ENCODE peak calls at places on chromosomes 3 and 15, in seven cellular contexts. One of them, this sample, is unnamed.
A peak's percentile ranks its signal among the peaks of the same experiment; 100 is the strongest.

GRCh38 chr15:68209735-68210408 is 4.7 kb upstream of the CALML4 start:
- DNase-seq in neuronal stem cell: no peak
- DNase-seq in psoas muscle: no peak
- DNase-seq in trophoblast cell: no peak
- DNase-seq in sigmoid colon: peak; percentile 62
- DNase-seq in neural progenitor cell: no peak
- DNase-seq in foreskin keratinocyte: peak; percentile 47
- DNase-seq in this sample: peak; percentile 65

GRCh38 chr15:24971772-24972171 is 17.0 kb downstream of the SNRPN start:
- DNase-seq in neural progenitor cell: no peak
- DNase-seq in neuronal stem cell: no peak
- DNase-seq in psoas muscle: no peak
- DNase-seq in foreskin keratinocyte: no peak
- DNase-seq in sigmoid colon: no peak
- DNase-seq in trophoblast cell: no peak
- DNase-seq in this sample: no peak

GRCh38 chr3:14803101-14803980 is 15.4 kb upstream of the FGD5 start:
- DNase-seq in foreskin keratinocyte: no peak
- DNase-seq in psoas muscle: no peak
- DNase-seq in sigmoid colon: peak; percentile 68
- DNase-seq in neuronal stem cell: no peak
- DNase-seq in trophoblast cell: no peak
- DNase-seq in neural progenitor cell: no peak
- DNase-seq in this sample: no peak

GRCh38 chr15:72690938-72691337 is 4.9 kb downstream of the BBS4 start:
- DNase-seq in neuronal stem cell: no peak
- DNase-seq in neural progenitor cell: no peak
- DNase-seq in foreskin keratinocyte: no peak
- DNase-seq in psoas muscle: no peak
- DNase-seq in trophoblast cell: no peak
- DNase-seq in sigmoid colon: no peak
- DNase-seq in this sample: no peak

GRCh38 chr3:184611606-184612304 is 50.2 kb downstream of the EPHB3 start:
- DNase-seq in foreskin keratinocyte: no peak
- DNase-seq in neuronal stem cell: no peak
- DNase-seq in psoas muscle: no peak
- DNase-seq in neural progenitor cell: no peak
- DNase-seq in trophoblast cell: no peak
- DNase-seq in sigmoid colon: peak; percentile 69
- DNase-seq in this sample: no peak

GRCh38 chr15:39515765-39516164 is 65.1 kb upstream of the THBS1 start:
- DNase-seq in trophoblast cell: no peak
- DNase-seq in neuronal stem cell: no peak
- DNase-seq in psoas muscle: no peak
- DNase-seq in neural progenitor cell: no peak
- DNase-seq in sigmoid colon: no peak
- DNase-seq in foreskin keratinocyte: no peak
- DNase-seq in this sample: no peak

GRCh38 chr3:7621645-7622044 is 760.7 kb downstream of the GRM7 start:
- DNase-seq in trophoblast cell: no peak
- DNase-seq in psoas muscle: no peak
- DNase-seq in neural progenitor cell: no peak
- DNase-seq in sigmoid colon: no peak
- DNase-seq in neuronal stem cell: no peak
- DNase-seq in foreskin keratinocyte: no peak
- DNase-seq in this sample: no peak

GRCh38 chr3:25655659-25656058 is 9.0 kb downstream of the TOP2B start:
- DNase-seq in trophoblast cell: no peak
- DNase-seq in psoas muscle: no peak
- DNase-seq in neural progenitor cell: no peak
- DNase-seq in foreskin keratinocyte: no peak
- DNase-seq in sigmoid colon: no peak
- DNase-seq in neuronal stem cell: no peak
- DNase-seq in this sample: no peak

GRCh38 chr3:187208159-187208558 is 10.9 kb downstream of the RTP1 start:
- DNase-seq in foreskin keratinocyte: peak; percentile 80
- DNase-seq in trophoblast cell: no peak
- DNase-seq in sigmoid colon: no peak
- DNase-seq in psoas muscle: no peak
- DNase-seq in neural progenitor cell: no peak
- DNase-seq in neuronal stem cell: no peak
- DNase-seq in this sample: no peak

GRCh38 chr3:94114667-94115066 is 51.8 kb downstream of the NSUN3 start:
- DNase-seq in sigmoid colon: no peak
- DNase-seq in neural progenitor cell: no peak
- DNase-seq in foreskin keratinocyte: no peak
- DNase-seq in psoas muscle: no peak
- DNase-seq in trophoblast cell: no peak
- DNase-seq in neuronal stem cell: no peak
- DNase-seq in this sample: no peak

GRCh38 chr15:84828433-84828908 is 11.3 kb downstream of the ALPK3 start:
- DNase-seq in trophoblast cell: no peak
- DNase-seq in neural progenitor cell: no peak
- DNase-seq in psoas muscle: no peak
- DNase-seq in sigmoid colon: peak; percentile 80
- DNase-seq in foreskin keratinocyte: no peak
- DNase-seq in neuronal stem cell: no peak
- DNase-seq in this sample: no peak

GRCh38 chr3:197511130-197511529 is 44.6 kb downstream of the BDH1 start:
- DNase-seq in neuronal stem cell: no peak
- DNase-seq in neural progenitor cell: no peak
- DNase-seq in trophoblast cell: no peak
- DNase-seq in psoas muscle: no peak
- DNase-seq in sigmoid colon: no peak
- DNase-seq in foreskin keratinocyte: no peak
- DNase-seq in this sample: no peak

GRCh38 chr3:142180761-142181362 is 31.5 kb upstream of the TFDP2 start:
- DNase-seq in neuronal stem cell: peak; percentile 14
- DNase-seq in foreskin keratinocyte: peak; percentile 4
- DNase-seq in psoas muscle: peak; percentile 16
- DNase-seq in sigmoid colon: no peak
- DNase-seq in neural progenitor cell: peak; percentile 58
- DNase-seq in trophoblast cell: peak; percentile 0
- DNase-seq in this sample: no peak

GRCh38 chr3:3636815-3637214 is 162.4 kb upstream of the LRRN1 start:
- DNase-seq in neuronal stem cell: no peak
- DNase-seq in psoas muscle: no peak
- DNase-seq in neural progenitor cell: no peak
- DNase-seq in sigmoid colon: no peak
- DNase-seq in foreskin keratinocyte: peak; percentile 91
- DNase-seq in trophoblast cell: peak; percentile 71
- DNase-seq in this sample: no peak

GRCh38 chr3:24470277-24470676 is 24.4 kb downstream of the THRB start:
- DNase-seq in trophoblast cell: no peak
- DNase-seq in foreskin keratinocyte: no peak
- DNase-seq in neural progenitor cell: no peak
- DNase-seq in neuronal stem cell: no peak
- DNase-seq in sigmoid colon: no peak
- DNase-seq in psoas muscle: no peak
- DNase-seq in this sample: no peak

GRCh38 chr15:64574220-64574994 is 114.0 kb downstream of the ZNF609 start:
- DNase-seq in sigmoid colon: no peak
- DNase-seq in foreskin keratinocyte: peak; percentile 94
- DNase-seq in psoas muscle: no peak
- DNase-seq in trophoblast cell: no peak
- DNase-seq in neural progenitor cell: no peak
- DNase-seq in neuronal stem cell: no peak
- DNase-seq in this sample: no peak

GRCh38 chr3:14124223-14124614 is 451 bp downstream of the CHCHD4 start:
- DNase-seq in psoas muscle: peak; percentile 71
- DNase-seq in sigmoid colon: peak; percentile 86
- DNase-seq in neural progenitor cell: no peak
- DNase-seq in trophoblast cell: peak; percentile 19
- DNase-seq in neuronal stem cell: peak; percentile 9
- DNase-seq in foreskin keratinocyte: no peak
- DNase-seq in this sample: peak; percentile 83

GRCh38 chr3:46440531-46441294 is 24.0 kb downstream of the LTF start:
- DNase-seq in trophoblast cell: no peak
- DNase-seq in foreskin keratinocyte: no peak
- DNase-seq in psoas muscle: no peak
- DNase-seq in neural progenitor cell: no peak
- DNase-seq in neuronal stem cell: no peak
- DNase-seq in sigmoid colon: no peak
- DNase-seq in this sample: no peak

GRCh38 chr3:27568393-27568792 is 84.2 kb upstream of the SLC4A7 start:
- DNase-seq in sigmoid colon: peak; percentile 95
- DNase-seq in trophoblast cell: no peak
- DNase-seq in psoas muscle: peak; percentile 40
- DNase-seq in foreskin keratinocyte: peak; percentile 68
- DNase-seq in neural progenitor cell: no peak
- DNase-seq in neuronal stem cell: no peak
- DNase-seq in this sample: peak; percentile 76

GRCh38 chr3:114880078-114880477 is 267.0 kb downstream of the ZBTB20 start:
- DNase-seq in foreskin keratinocyte: no peak
- DNase-seq in trophoblast cell: no peak
- DNase-seq in neural progenitor cell: peak; percentile 19
- DNase-seq in psoas muscle: no peak
- DNase-seq in neuronal stem cell: no peak
- DNase-seq in sigmoid colon: peak; percentile 60
- DNase-seq in this sample: no peak
- H3K27ac ChIP-seq in foreskin keratinocyte: no peak overlapping the region
- H3K27ac ChIP-seq in trophoblast cell: no peak overlapping the region
- H3K27ac ChIP-seq in neural progenitor cell: no peak overlapping the region
- H3K27ac ChIP-seq in psoas muscle: peak overlapping the region; percentile 13
- H3K27ac ChIP-seq in neuronal stem cell: no peak overlapping the region
- H3K27ac ChIP-seq in sigmoid colon: peak overlapping the region; percentile 4
- H3K27ac ChIP-seq in this sample: no peak overlapping the region

DNA sequence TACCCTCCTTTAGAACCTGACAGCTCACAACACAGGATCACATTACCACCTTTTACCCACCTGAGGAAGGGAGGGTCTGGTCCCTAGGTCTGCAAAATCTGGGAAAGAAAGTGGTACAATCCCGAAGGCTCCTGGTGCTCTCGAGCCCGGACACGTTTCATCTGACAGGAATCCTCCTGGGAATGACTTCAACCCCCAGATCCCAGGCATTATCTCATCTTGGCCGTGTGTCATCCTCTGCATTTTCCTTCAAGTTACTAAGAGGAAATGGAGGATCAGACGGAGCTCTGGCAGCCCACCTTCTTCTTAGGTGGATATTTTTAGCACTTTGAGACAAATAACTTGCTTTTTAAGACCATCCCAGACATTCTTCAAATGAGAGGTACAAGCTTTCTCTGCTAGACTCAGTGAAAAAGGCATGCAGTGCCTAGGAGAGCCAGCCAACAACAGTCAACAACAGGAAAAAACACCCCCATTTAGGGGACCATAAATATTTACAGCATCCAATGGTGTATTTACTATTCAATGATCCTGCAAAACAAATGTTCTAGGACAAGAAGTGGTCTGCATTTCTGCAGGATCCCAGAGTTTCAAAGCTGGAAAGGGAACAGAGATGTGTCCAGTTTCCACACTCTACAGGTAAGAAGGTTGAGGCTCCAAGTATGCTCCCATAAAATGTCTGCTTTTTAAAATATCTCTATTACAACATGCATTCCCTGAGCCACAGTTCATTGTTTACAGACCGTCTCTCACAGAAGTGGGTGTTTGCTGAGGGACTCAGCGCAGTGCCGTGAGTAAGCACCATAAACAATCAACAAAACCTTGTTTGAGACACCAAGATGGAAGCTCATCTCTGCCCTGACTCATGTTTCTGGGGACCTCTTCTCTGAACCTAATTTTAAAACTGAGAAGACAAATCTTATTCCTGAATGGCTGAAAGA is 38.3 kb upstream of the ARHGEF3 start:
- DNase-seq in neuronal stem cell: no peak
- DNase-seq in neural progenitor cell: no peak
- DNase-seq in trophoblast cell: peak; percentile 46
- DNase-seq in sigmoid colon: no peak
- DNase-seq in foreskin keratinocyte: peak; percentile 90
- DNase-seq in psoas muscle: no peak
- DNase-seq in this sample: no peak
- H3K4me1 ChIP-seq in neuronal stem cell: peaks cover 6% of the 10 kb centered on the region
- H3K4me1 ChIP-seq in neural progenitor cell: peaks cover 10% of the 10 kb centered on the region
- H3K4me1 ChIP-seq in trophoblast cell: peaks cover 2% of the 10 kb centered on the region
- H3K4me1 ChIP-seq in sigmoid colon: no peaks in the 10 kb centered on the region
- H3K4me1 ChIP-seq in foreskin keratinocyte: peaks cover 32% of the 10 kb centered on the region
- H3K4me1 ChIP-seq in psoas muscle: no peaks in the 10 kb centered on the region
- H3K4me1 ChIP-seq in this sample: peaks cover 5% of the 10 kb centered on the region

GRCh38 chr3:164416491-164417222 is 661.6 kb downstream of the SI start:
- DNase-seq in psoas muscle: no peak
- DNase-seq in neuronal stem cell: no peak
- DNase-seq in foreskin keratinocyte: no peak
- DNase-seq in sigmoid colon: no peak
- DNase-seq in neural progenitor cell: no peak
- DNase-seq in trophoblast cell: no peak
- DNase-seq in this sample: no peak

GRCh38 chr3:164417955-164418354 is 660.3 kb downstream of the SI start:
- DNase-seq in neuronal stem cell: no peak
- DNase-seq in foreskin keratinocyte: no peak
- DNase-seq in psoas muscle: no peak
- DNase-seq in trophoblast cell: no peak
- DNase-seq in neural progenitor cell: no peak
- DNase-seq in sigmoid colon: no peak
- DNase-seq in this sample: no peak

GRCh38 chr3:164419220-164419619 is 659.1 kb downstream of the SI start:
- DNase-seq in neuronal stem cell: no peak
- DNase-seq in psoas muscle: no peak
- DNase-seq in neural progenitor cell: no peak
- DNase-seq in trophoblast cell: no peak
- DNase-seq in sigmoid colon: no peak
- DNase-seq in foreskin keratinocyte: no peak
- DNase-seq in this sample: no peak

DNA sequence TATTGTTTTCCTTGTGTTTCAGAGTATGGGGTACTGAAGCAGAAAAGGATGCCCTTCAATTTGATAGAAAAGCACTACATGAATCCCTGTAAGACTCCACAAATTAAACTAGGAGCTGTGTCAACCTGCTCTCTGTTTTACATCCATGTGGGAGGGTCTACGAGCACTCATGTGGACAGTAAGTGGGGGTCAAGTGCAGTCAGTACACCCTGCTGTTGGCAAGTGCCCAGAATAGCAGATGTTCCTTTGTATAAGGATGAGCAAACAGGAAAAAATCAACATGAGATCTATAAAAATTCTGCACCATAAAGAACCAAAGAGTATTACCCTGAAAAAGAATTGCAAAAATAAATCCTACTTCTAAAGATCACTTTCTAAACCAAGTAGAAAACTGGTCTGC is 659.9 kb downstream of the SI start:
- DNase-seq in neuronal stem cell: no peak
- DNase-seq in sigmoid colon: no peak
- DNase-seq in psoas muscle: no peak
- DNase-seq in trophoblast cell: no peak
- DNase-seq in foreskin keratinocyte: no peak
- DNase-seq in neural progenitor cell: no peak
- DNase-seq in this sample: no peak
- H3K27ac ChIP-seq in neuronal stem cell: no peak overlapping the region
- H3K27ac ChIP-seq in sigmoid colon: no peak overlapping the region
- H3K27ac ChIP-seq in psoas muscle: no peak overlapping the region
- H3K27ac ChIP-seq in trophoblast cell: no peak overlapping the region
- H3K27ac ChIP-seq in foreskin keratinocyte: no peak overlapping the region
- H3K27ac ChIP-seq in neural progenitor cell: no peak overlapping the region
- H3K27ac ChIP-seq in this sample: no peak overlapping the region

DNA sequence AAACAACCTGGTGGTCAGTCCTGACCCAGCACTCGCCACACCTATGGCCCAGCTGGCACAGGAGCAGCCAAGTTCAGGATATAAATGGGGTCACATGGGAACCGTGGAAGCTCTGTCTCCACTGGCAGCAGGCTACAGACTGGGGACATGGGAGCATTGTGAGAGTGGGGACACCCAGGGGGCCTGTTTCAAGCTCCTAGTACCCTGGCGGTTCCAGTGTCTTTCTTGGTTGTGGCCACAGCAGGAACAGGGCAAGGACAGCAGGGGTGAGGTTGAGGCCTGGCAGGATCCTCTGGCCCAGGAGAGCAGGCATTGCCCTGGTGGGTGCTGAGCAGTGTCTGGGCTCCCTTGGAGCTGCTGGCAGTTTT is 1.9 kb downstream of the CSK start:
- DNase-seq in foreskin keratinocyte: no peak
- DNase-seq in sigmoid colon: peak; percentile 64
- DNase-seq in psoas muscle: no peak
- DNase-seq in trophoblast cell: no peak
- DNase-seq in neuronal stem cell: no peak
- DNase-seq in neural progenitor cell: no peak
- DNase-seq in this sample: no peak
- H3K4me1 ChIP-seq in foreskin keratinocyte: peaks cover 20% of the 10 kb centered on the region
- H3K4me1 ChIP-seq in sigmoid colon: peaks cover 63% of the 10 kb centered on the region
- H3K4me1 ChIP-seq in psoas muscle: peaks cover 69% of the 10 kb centered on the region
- H3K4me1 ChIP-seq in trophoblast cell: peaks cover 18% of the 10 kb centered on the region
- H3K4me1 ChIP-seq in neuronal stem cell: peaks cover 20% of the 10 kb centered on the region
- H3K4me1 ChIP-seq in neural progenitor cell: peaks cover 24% of the 10 kb centered on the region
- H3K4me1 ChIP-seq in this sample: peaks cover 80% of the 10 kb centered on the region